ENCODE peak calls at places on chromosomes 16 and 17, in ten cellular contexts. I is AG10803, D is GM23338, W is ovary, R is stomach, P is heart left ventricle, A is body of pancreas, F is lower leg skin, U is left ventricle myocardium inferior, M is HCT116. T is an unnamed sample.

GRCh38 chr16:31869511-31870201 is 4.0 kb upstream of the ZNF267 start:
- DNase-seq in A (no peak), R (no peak), M (no peak), U (no peak), P (peak; percentile 50), F (peak; percentile 82), I (peak; percentile 66), W (no peak), D (peak; percentile 17), T (peak; percentile 35)

GRCh38 chr17:53627511-53627910 is 195.2 kb upstream of the KIF2B start:
- DNase-seq in F (no peak), A (no peak), I (peak; percentile 67), P (no peak), U (no peak), W (no peak), R (no peak), D (no peak), M (no peak), T (no peak)

GRCh38 chr17:8189041-8189710 is 804 bp downstream of the BORCS6 start:
- DNase-seq in P (peak; percentile 48), M (no peak), U (peak; percentile 34), I (peak; percentile 16), F (no peak), R (peak; percentile 43), A (peak; percentile 40), W (peak; percentile 50), D (no peak), T (no peak)

GRCh38 chr16:22065252-22065651 is 27.1 kb upstream of the VWA3A start:
- DNase-seq in I (no peak), U (no peak), M (no peak), P (no peak), W (no peak), R (no peak), A (no peak), D (no peak), F (no peak), T (no peak)

GRCh38 chr16:47037396-47037745 is 63.9 kb upstream of the DNAJA2 start:
- DNase-seq in P (peak; percentile 55), A (peak; percentile 29), U (peak; percentile 37), W (peak; percentile 61), D (peak; percentile 47), M (no peak), I (no peak), R (peak; percentile 28), F (peak; percentile 19), T (no peak)

GRCh38 chr16:12245088-12245922 is 268.8 kb downstream of the SNX29 start:
- DNase-seq in W (no peak), R (no peak), U (no peak), F (no peak), M (no peak), I (no peak), P (no peak), A (no peak), D (no peak), T (no peak)

GRCh38 chr17:75861927-75862317 is 6.8 kb upstream of the WBP2 start:
- DNase-seq in M (no peak), F (peak; percentile 73), W (no peak), D (no peak), A (no peak), U (no peak), P (no peak), I (peak; percentile 58), R (no peak), T (no peak)

GRCh38 chr17:76384222-76384986 is at the start of gene SPHK1:
- DNase-seq in I (peak; percentile 86), U (peak; percentile 78), D (peak; percentile 83), R (peak; percentile 75), M (peak; percentile 51), F (peak; percentile 41), P (peak; percentile 84), W (peak; percentile 66), A (peak; percentile 69), T (no peak)

DNA sequence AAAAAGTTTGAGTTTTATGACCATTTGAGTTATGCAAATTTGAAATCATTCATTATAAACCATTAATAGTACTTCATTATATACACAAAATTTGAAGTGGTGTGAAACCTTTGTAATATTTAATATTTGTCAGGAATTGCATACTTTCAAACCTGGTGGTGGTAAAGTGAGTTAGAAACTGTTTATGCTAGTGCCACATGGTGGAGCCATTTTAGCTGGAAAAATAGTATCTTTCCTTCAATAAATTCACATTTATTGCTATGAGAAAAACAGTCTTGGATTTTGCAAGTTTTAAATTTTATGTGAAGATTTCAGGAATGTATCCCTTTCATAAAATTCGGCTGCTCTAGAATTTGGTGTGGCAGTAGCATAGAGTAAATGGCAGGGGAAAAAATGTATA is 7.3 kb upstream of the BLMH start:
- DNase-seq in A (no peak), R (no peak), M (no peak), I (no peak), D (no peak), P (no peak), W (no peak), F (no peak), U (no peak), T (no peak)
- TF ChIP-seq CTCF in A (peak; percentile 15), R (no peak), M (peak; percentile 48), I (peak; percentile 28), D (peak; percentile 25), P (no peak), W (no peak), F (no peak), U (no peak), T (peak; percentile 8)

DNA sequence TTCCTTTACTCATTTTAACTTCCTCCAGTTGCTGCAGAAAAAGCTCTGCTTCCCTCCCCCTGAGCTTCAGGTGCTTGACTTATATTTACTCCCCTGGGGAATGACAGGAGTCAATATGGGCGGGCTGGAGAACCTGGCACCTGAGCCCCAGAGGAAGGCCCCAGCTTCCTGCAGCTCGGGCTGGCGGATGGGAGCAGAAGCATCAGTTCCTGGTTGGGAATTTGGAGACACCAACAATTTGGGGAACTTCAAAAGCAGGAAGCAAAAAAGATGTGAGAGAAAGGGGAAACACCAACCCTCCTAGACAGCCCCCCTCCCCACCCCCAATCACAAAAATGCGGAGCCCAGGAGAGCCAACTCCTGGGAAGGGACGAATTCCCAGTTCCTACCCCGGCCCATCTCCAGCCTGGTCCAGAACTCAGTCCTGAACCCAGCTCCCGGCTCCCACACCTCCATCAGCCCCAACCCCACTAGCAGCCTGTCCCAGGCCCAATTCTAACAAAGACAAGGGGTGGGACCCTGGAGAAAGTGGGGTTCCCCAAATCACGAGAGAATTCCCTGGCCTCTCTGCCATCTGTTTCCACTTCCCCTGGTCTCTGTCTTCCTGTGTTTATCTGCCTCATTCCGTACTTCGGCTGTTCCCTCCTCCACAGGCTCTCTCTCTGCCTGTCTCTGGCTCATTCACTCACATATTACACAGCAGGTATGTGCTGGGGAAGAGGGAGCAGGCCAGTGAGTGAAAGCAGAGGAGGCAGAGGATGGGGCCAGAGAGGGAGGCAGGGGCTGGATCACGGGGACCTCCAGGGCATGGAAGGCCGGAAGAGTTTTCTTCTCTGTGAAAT is 16.2 kb upstream of the ASGR2 start:
- DNase-seq in R (no peak), W (no peak), U (no peak), A (no peak), M (no peak), I (no peak), D (no peak), F (no peak), P (no peak), T (no peak)
- H3K4me3 ChIP-seq in R (no peak overlapping the region), W (no peak overlapping the region), U (peak overlapping the region; percentile 40), A (no peak overlapping the region), M (no peak overlapping the region), I (no peak overlapping the region), D (peak overlapping the region; percentile 30), F (no peak overlapping the region), P (peak overlapping the region; percentile 34), T (no peak overlapping the region)

DNA sequence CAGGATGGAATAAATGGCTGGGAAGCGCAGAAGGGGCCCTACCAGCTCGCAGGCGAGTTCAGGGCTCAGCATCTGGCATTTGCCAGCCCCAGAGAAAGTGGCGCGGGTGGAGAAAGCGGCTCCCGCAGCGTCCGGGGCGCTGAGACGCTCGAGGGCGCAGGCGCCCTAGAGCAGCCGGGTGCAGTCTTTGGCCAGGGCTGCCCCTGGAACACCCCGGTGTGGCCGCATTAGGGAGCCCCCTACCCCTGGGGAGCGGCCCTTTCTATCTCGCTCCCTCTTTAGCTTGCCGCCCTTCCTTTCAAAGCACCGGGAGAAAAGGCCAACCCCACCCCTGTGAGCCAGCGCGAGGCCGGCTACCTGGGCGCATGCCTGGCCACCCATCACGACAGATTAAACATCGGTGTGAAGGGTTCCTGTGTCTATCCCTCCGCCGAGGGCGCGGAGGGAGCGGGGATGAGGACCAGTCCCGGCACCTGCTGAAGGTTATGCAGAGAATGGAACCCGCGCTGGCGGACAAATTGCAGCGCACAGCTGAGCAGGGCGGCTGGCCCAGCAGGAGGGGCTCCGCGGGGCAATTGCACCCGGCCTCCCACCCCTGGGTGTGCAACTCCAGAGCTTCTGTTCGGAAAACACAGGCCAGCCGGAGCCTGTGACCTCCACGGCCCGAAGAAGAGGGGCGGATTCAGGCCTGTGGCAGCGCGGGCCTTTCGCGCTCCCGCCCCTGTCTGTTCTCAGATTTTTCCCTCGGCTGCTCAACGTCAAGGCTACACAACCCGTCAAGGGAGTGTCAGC is 15.6 kb upstream of the FOXF1 start:
- DNase-seq in I (no peak), A (no peak), W (no peak), F (no peak), U (no peak), D (peak; percentile 54), R (no peak), M (no peak), P (no peak), T (no peak)
- TF ChIP-seq CTCF in I (no peak), A (no peak), W (no peak), F (no peak), U (no peak), D (no peak), R (no peak), M (no peak), P (no peak), T (no peak)

GRCh38 chr17:64275016-64275415 is 12.0 kb upstream of the TEX2 start:
- DNase-seq in I (no peak), A (no peak), U (no peak), W (no peak), P (no peak), F (no peak), R (no peak), D (no peak), M (no peak), T (no peak)

GRCh38 chr17:64281962-64282752 is 19.1 kb upstream of the TEX2 start:
- DNase-seq in U (peak; percentile 38), A (peak; percentile 60), F (peak; percentile 31), M (peak; percentile 86), W (peak; percentile 66), D (peak; percentile 84), I (peak; percentile 79), P (peak; percentile 62), R (peak; percentile 68), T (peak; percentile 44)

GRCh38 chr17:64276961-64277505 is 14.0 kb upstream of the TEX2 start:
- DNase-seq in F (no peak), A (no peak), R (no peak), D (no peak), M (no peak), W (no peak), I (no peak), U (no peak), P (no peak), T (no peak)

GRCh38 chr17:64277831-64278562 is 14.9 kb upstream of the TEX2 start:
- DNase-seq in M (no peak), W (peak; percentile 30), U (no peak), R (no peak), I (peak; percentile 68), P (no peak), F (no peak), D (no peak), A (no peak), T (no peak)

DNA sequence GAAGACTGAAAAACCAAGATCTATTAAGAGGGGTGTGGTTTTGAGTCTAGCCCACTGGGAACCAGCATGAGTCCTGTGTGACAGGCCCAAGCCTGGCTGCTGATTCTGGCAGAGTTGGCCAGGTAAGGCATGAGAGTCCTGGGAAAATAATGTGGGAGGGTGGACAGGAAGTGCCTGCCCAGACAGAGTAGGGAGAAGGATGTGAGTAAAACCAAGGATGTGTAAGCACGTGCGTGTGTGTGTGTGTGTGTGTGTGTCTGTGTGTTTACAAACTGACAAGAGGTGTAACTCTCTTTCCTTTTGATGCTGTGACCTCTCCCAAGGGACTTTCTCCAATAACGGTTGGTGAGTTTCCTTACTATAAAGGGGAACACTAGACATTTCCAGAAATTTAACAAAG is 15.6 kb upstream of the TEX2 start:
- DNase-seq in P (peak; percentile 34), M (peak; percentile 16), R (no peak), D (no peak), U (no peak), F (no peak), W (peak; percentile 36), I (peak; percentile 48), A (no peak), T (no peak)
- H3K4me3 ChIP-seq in P (no peak overlapping the region), M (no peak overlapping the region), R (no peak overlapping the region), D (no peak overlapping the region), U (no peak overlapping the region), F (no peak overlapping the region), W (no peak overlapping the region), I (no peak overlapping the region), A (no peak overlapping the region), T (no peak overlapping the region)

T was measured in HFF-Myc.